ENCODE peak calls at places on chromosomes 13 and 19, in five cellular contexts. C is amygdala, F is GM12891, G is hepatic stellate cell, W is GM12865. X is an unnamed sample.
A peak's percentile ranks its signal among the peaks of the same experiment; 100 is the strongest.

GRCh38 chr19:16327131-16327450 is 2.5 kb downstream of the KLF2 start:
- DNase-seq in C (no peak), F (no peak), G (no peak), W (no peak), X (no peak)

GRCh38 chr19:16370671-16371391 is 46.2 kb downstream of the KLF2 start:
- DNase-seq in C (no peak), F (no peak), G (no peak), W (peak; percentile 59), X (no peak)

GRCh38 chr13:33490461-33491327 is 205.1 kb upstream of the STARD13 start:
- DNase-seq in C (no peak), F (no peak), G (no peak), W (no peak), X (no peak)

GRCh38 chr19:46413262-46414031 is at the start of gene CCDC8:
- DNase-seq in C (peak; percentile 52), F (no peak), G (peak; percentile 40), W (no peak), X (no peak)

GRCh38 chr19:38115264-38115802 is 108.7 kb downstream of the DPF1 start:
- DNase-seq in C (no peak), F (no peak), G (no peak), W (no peak), X (no peak)

GRCh38 chr19:51807111-51807701 is 12.2 kb downstream of the FPR3 start:
- DNase-seq in C (no peak), F (no peak), G (no peak), W (no peak), X (no peak)

GRCh38 chr13:110627351-110627750 is 12.0 kb downstream of the NAXD start:
- DNase-seq in C (no peak), F (no peak), G (no peak), W (no peak), X (no peak)

GRCh38 chr13:26837997-26838396 is 77.4 kb upstream of the GPR12 start:
- DNase-seq in C (no peak), F (no peak), G (no peak), W (no peak), X (no peak)

GRCh38 chr13:51599444-51600176 is 15.3 kb downstream of the WDFY2 start:
- DNase-seq in C (no peak), F (no peak), G (no peak), W (no peak), X (no peak)

GRCh38 chr13:45545686-45546409 is 69.7 kb downstream of the ERICH6B start:
- DNase-seq in C (no peak), F (no peak), G (no peak), W (no peak), X (no peak)

GRCh38 chr19:55486971-55487883 is 1.0 kb upstream of the SSC5D start:
- DNase-seq in C (no peak), F (no peak), G (peak; percentile 96), W (no peak), X (no peak)

GRCh38 chr19:49954092-49954825 is 6.7 kb downstream of the SIGLEC11 start:
- DNase-seq in C (no peak), F (no peak), G (no peak), W (peak; percentile 32), X (no peak)

GRCh38 chr13:20825476-20825875 is 51.7 kb upstream of the EEF1AKMT1 start:
- DNase-seq in C (no peak), F (no peak), G (no peak), W (no peak), X (no peak)

GRCh38 chr19:46351241-46352041 is 4.6 kb downstream of the PPP5C start:
- DNase-seq in C (no peak), F (no peak), G (peak; percentile 85), W (peak; percentile 72), X (no peak)